ENCODE peak calls at places on chromosome 21, in five cellular contexts. Y is trophoblast cell, W is H1, L is mesenchymal stem cell, O is H9. T is an unnamed sample.

GRCh38 chr21:42003051-42003461 is 7.1 kb downstream of the ZBTB21 start:
- DNase-seq in W (no peak), L (peak), O (no peak), Y (peak), T (no peak)

GRCh38 chr21:42616366-42617340 is 36.8 kb upstream of the PDE9A start:
- DNase-seq in O (no peak), Y (no peak), L (no peak), W (no peak), T (no peak)

GRCh38 chr21:32257952-32258785 is 20.7 kb downstream of the MIS18A start:
- DNase-seq in L (peak), W (peak), Y (peak), O (peak), T (peak)

GRCh38 chr21:42474982-42475381 is 21.0 kb downstream of the RSPH1 start:
- DNase-seq in Y (no peak), W (no peak), L (no peak), O (no peak), T (no peak)

GRCh38 chr21:41397416-41397815 is 28.6 kb upstream of the MX1 start:
- DNase-seq in L (no peak), O (peak), Y (no peak), W (no peak), T (no peak)

GRCh38 chr21:25079053-25079452 is 528.2 kb downstream of the MRPL39 start:
- DNase-seq in O (no peak), W (no peak), Y (no peak), L (no peak), T (no peak)

GRCh38 chr21:26137379-26138060 is 33.0 kb downstream of the APP start:
- DNase-seq in L (peak), O (no peak), W (no peak), Y (no peak), T (no peak)

GRCh38 chr21:38171723-38172344 is 85.0 kb upstream of the KCNJ15 start:
- DNase-seq in Y (peak), O (peak), W (peak), L (peak), T (peak)

GRCh38 chr21:39050839-39051560 is 132.3 kb downstream of the PSMG1 start:
- DNase-seq in L (no peak), O (no peak), Y (no peak), W (no peak), T (no peak)

GRCh38 chr21:15850645-15851044 is 120.9 kb downstream of the USP25 start:
- DNase-seq in Y (no peak), O (no peak), W (no peak), L (peak), T (no peak)

GRCh38 chr21:39641827-39642450 is 29.2 kb downstream of the B3GALT5 start:
- DNase-seq in W (no peak), O (peak), L (no peak), Y (no peak), T (no peak)

GRCh38 chr21:18477059-18477458 is 73.5 kb upstream of the TMPRSS15 start:
- DNase-seq in L (no peak), W (no peak), Y (no peak), O (no peak), T (no peak)

GRCh38 chr21:32771134-32771523 is 426 bp downstream of the PAXBP1 start:
- DNase-seq in L (peak), W (no peak), O (peak), Y (peak), T (no peak)

GRCh38 chr21:26709090-26709489 is 136.0 kb upstream of the CYYR1 start:
- DNase-seq in L (no peak), W (no peak), O (no peak), Y (peak), T (no peak)

GRCh38 chr21:14533555-14534400 is 12.3 kb downstream of the SAMSN1 start:
- DNase-seq in Y (peak), W (no peak), L (peak), O (no peak), T (no peak)

GRCh38 chr21:32994305-32994704 is 31.4 kb upstream of the OLIG2 start:
- DNase-seq in W (no peak), O (no peak), L (peak), Y (no peak), T (no peak)

GRCh38 chr21:38159355-38159754 is 97.4 kb upstream of the KCNJ15 start:
- DNase-seq in W (peak), L (peak), Y (peak), O (peak), T (peak)

GRCh38 chr21:29613021-29613420 is 314.3 kb downstream of the BACH1 start:
- DNase-seq in Y (no peak), L (no peak), W (no peak), O (no peak), T (no peak)

GRCh38 chr21:40846566-40847411 is at the start of gene DSCAM:
- DNase-seq in O (peak), L (no peak), W (no peak), Y (no peak), T (peak)

GRCh38 chr21:17264182-17264581 is 248.7 kb upstream of the CXADR start:
- DNase-seq in L (no peak), Y (no peak), W (no peak), O (no peak), T (no peak)

GRCh38 chr21:42400525-42400924 is 3.2 kb upstream of the UBASH3A start:
- DNase-seq in O (no peak), L (peak), W (no peak), Y (no peak), T (no peak)

GRCh38 chr21:39531777-39532333 is 80.1 kb downstream of the SH3BGR start:
- DNase-seq in O (no peak), Y (no peak), L (no peak), W (no peak), T (no peak)

GRCh38 chr21:39602793-39603192 is 9.9 kb upstream of the B3GALT5 start:
- DNase-seq in W (no peak), Y (no peak), O (no peak), L (no peak), T (no peak)

GRCh38 chr21:42592156-42592820 is 61.1 kb upstream of the PDE9A start:
- DNase-seq in O (no peak), Y (no peak), L (no peak), W (no peak), T (no peak)

GRCh38 chr21:39961251-39961650 is 94.0 kb downstream of the PCP4 start:
- DNase-seq in L (no peak), O (no peak), Y (no peak), W (no peak), T (no peak)

GRCh38 chr21:15524855-15525254 is 204.9 kb upstream of the USP25 start:
- DNase-seq in O (no peak), L (no peak), W (no peak), Y (no peak), T (no peak)

GRCh38 chr21:39104911-39105310 is 78.3 kb downstream of the PSMG1 start:
- DNase-seq in O (no peak), W (no peak), L (no peak), Y (no peak), T (no peak)

GRCh38 chr21:35996217-35996616 is 64.1 kb downstream of the SETD4 start:
- DNase-seq in L (no peak), O (no peak), W (no peak), Y (no peak), T (no peak)
- H2BK12ac ChIP-seq in L (no peak), O (no peak), W (no peak), Y (no peak), T (no peak)

GRCh38 chr21:43836616-43837015 is 28.4 kb upstream of the AGPAT3 start:
- DNase-seq in Y (no peak), L (no peak), W (no peak), O (no peak), T (no peak)
- H4K8ac ChIP-seq in Y (no peak), L (no peak), W (no peak), O (no peak), T (no peak)

GRCh38 chr21:45949928-45950739 is 31.4 kb upstream of the COL6A1 start:
- DNase-seq in L (no peak), O (no peak), W (no peak), Y (no peak), T (no peak)
- H3K4ac ChIP-seq in L (no peak), O (no peak), W (no peak), Y (no peak), T (peak)

GRCh38 chr21:34697826-34698225 is 29.0 kb downstream of the CLIC6 start:
- DNase-seq in W (no peak), Y (no peak), L (no peak), O (no peak), T (no peak)

GRCh38 chr21:34698270-34699015 is 29.6 kb downstream of the CLIC6 start:
- DNase-seq in W (no peak), O (no peak), Y (no peak), L (no peak), T (no peak)

GRCh38 chr21:34701726-34702125 is 32.9 kb downstream of the CLIC6 start:
- DNase-seq in L (no peak), W (no peak), O (no peak), Y (peak), T (no peak)

GRCh38 chr21:34702341-34702807 is 33.6 kb downstream of the CLIC6 start:
- DNase-seq in W (no peak), Y (peak), O (no peak), L (peak), T (no peak)

GRCh38 chr21:34700605-34701004 is 31.8 kb downstream of the CLIC6 start:
- DNase-seq in Y (peak), L (no peak), W (no peak), O (no peak), T (no peak)
- H2BK12ac ChIP-seq in Y (no peak), L (no peak), W (no peak), O (no peak), T (no peak)

DNA sequence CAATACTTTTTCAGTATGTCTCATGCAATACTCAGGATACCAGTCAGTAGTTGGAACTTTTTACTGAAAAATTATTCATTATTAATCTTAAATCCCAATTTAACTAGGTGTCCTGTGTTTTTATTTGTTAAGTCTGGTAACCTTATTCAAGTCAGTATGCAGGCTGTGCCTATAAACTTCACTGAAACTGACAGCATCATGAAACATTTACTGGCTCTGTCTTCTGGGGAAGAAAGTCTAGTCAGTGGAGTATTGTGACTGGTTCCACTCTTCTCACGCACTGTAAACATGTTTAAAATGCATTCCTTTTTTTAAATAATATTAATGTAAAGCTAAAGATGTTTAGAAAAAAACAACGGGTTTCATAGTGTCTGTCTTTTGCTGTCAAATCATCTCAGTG is 739.8 kb downstream of the LTN1 start:
- DNase-seq in O (no peak), L (peak), Y (no peak), W (no peak), T (no peak)
- H4K8ac ChIP-seq in O (no peak), L (no peak), Y (no peak), W (no peak), T (no peak)

GRCh38 chr21:45441431-45442255 is 36.7 kb downstream of the COL18A1 start:
- DNase-seq in Y (no peak), W (no peak), L (no peak), O (no peak), T (no peak)

GRCh38 chr21:45440736-45441350 is 35.9 kb downstream of the COL18A1 start:
- DNase-seq in L (no peak), Y (no peak), O (no peak), W (no peak), T (no peak)

GRCh38 chr21:45438391-45439145 is 33.6 kb downstream of the COL18A1 start:
- DNase-seq in W (no peak), L (no peak), O (no peak), Y (no peak), T (no peak)

GRCh38 chr21:45439901-45440461 is 35.0 kb downstream of the COL18A1 start:
- DNase-seq in L (no peak), W (no peak), Y (no peak), O (no peak), T (no peak)

DNA sequence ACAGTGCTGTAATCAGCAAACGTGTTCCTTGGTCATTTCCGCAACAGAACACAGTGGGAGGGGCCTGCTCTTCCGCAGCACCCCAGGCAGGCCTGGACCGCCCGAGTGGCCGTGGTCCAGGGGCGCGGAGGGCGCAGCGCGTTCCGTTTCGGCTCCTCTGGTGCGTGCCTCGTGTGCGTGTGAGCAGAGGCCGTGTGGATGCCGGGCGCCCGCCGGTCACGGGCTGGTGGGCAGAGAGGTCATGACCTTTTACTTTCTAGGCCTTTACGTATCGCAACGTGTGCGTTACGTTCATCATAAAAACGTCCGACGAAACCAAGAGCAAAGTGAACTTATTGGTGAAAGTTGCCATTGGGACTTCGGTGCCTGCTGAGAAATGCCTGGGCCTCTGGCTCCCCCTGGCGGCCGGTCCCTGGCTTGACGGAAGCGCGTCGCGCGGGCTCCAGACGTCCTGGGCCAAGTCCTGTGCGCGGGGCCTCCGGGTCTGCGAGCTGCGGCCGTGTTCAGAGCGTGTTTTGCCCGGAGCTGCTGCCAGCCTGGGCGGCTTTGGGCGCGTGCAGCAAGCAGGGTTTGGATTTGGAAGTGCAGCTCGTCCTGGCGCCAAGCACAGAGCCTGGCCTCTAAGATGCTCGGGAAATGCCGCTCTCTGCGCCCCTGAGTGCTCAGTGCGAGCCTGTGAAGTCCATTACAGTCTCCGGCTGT is 34.4 kb downstream of the COL18A1 start:
- DNase-seq in L (peak), W (peak), Y (peak), O (peak), T (peak)
- H3K4ac ChIP-seq in L (no peak), W (no peak), Y (peak), O (no peak), T (no peak)

GRCh38 chr21:31099122-31099521 is 60.8 kb upstream of the KRTAP19-8 start:
- DNase-seq in L (no peak), W (no peak), Y (no peak), O (no peak), T (no peak)
- H2BK12ac ChIP-seq in L (no peak), W (no peak), Y (no peak), O (no peak), T (no peak)

DNA sequence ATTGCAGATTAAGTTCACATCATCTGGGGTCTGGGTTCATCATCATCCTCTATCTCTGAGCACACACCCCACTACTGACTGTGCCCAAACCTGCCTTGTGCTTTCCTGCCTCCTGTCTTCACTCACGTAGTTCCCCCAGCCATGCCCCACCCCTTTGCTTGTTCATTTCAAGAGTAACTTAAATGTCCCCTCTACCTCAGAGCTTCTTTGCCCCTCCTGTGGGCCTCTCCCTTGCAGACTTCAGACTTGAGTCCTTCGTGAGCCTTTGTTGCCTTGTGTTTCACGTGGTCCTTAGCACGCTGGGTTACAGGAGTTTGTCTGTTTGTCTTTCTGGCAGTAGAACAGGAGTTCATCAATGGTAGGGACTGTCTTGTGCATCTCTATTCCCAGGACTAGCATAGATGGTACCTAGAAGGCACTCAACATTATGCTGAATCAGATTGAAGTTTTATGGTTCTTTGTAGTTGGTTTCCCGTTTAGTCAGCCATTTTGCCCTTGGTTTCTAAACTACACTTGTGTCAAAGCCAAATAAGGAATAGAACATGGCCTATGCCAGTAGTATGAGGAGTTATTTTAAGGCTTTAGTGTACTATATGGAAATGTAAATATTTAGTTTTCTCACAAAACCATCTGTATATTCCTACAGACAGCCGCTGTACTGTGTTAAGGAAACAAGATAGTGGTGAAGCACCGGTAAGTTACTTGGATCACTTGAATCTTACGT is 86.2 kb downstream of the TTC3 start:
- DNase-seq in W (no peak), O (no peak), L (peak), Y (no peak), T (no peak)
- H4K8ac ChIP-seq in W (no peak), O (no peak), L (no peak), Y (no peak), T (no peak)